ENCODE peak calls at places on chromosome 15, in nine cellular contexts. I is psoas muscle, J is GM03348, Z is IMR-90, P is Daoy, X is RPMI8226, S is fibroblast of the conjunctiva, Y is testis, U is KBM-7. K is an unnamed sample.

GRCh38 chr15:66946578-66947164 is 118.7 kb upstream of the SMAD3 start:
- DNase-seq in I (peak), J (peak), Z (peak), P (peak), X (peak), S (peak), Y (peak), U (peak), K (peak)

GRCh38 chr15:94844533-94845390 is 613.4 kb downstream of the MCTP2 start:
- DNase-seq in I (peak), J (peak), Z (no peak), P (peak), X (no peak), S (no peak), Y (peak), U (peak), K (peak)

GRCh38 chr15:90681480-90681879 is 35.7 kb upstream of the BLM start:
- DNase-seq in I (peak), J (peak), Z (peak), P (peak), X (no peak), S (peak), Y (no peak), U (no peak), K (peak)

GRCh38 chr15:101538996-101539395 is 49.5 kb upstream of the PCSK6 start:
- DNase-seq in I (no peak), J (no peak), Z (no peak), P (no peak), X (no peak), S (no peak), Y (no peak), U (no peak), K (no peak)

GRCh38 chr15:49088996-49089395 is 42.8 kb upstream of the SECISBP2L start:
- DNase-seq in I (no peak), J (no peak), Z (no peak), P (no peak), X (no peak), S (no peak), Y (no peak), U (no peak), K (no peak)

GRCh38 chr15:69034352-69034751 is 19.9 kb downstream of the NOX5 start:
- DNase-seq in I (no peak), J (peak), Z (peak), P (peak), X (no peak), S (no peak), Y (no peak), U (no peak), K (peak)

GRCh38 chr15:59437473-59437776 is 561 bp upstream of the FAM81A start:
- DNase-seq in I (no peak), J (no peak), Z (no peak), P (no peak), X (no peak), S (no peak), Y (no peak), U (no peak), K (no peak)

GRCh38 chr15:39770748-39771689 is 11.6 kb downstream of the FSIP1 start:
- DNase-seq in I (peak), J (peak), Z (peak), P (peak), X (no peak), S (no peak), Y (no peak), U (no peak), K (peak)